ENCODE peak calls at places on chromosomes 5 and 9, in eight cellular contexts. H, B, W, E, T, Q, F and G are unnamed samples.
A peak's percentile ranks its signal among the peaks of the same experiment; 100 is the strongest.

GRCh38 chr5:110112355-110112754 is 422.6 kb downstream of the MAN2A1 start:
- DNase-seq in H (no peak), B (no peak), W (no peak), E (no peak), T (peak; percentile 22), Q (no peak), F (no peak), G (no peak)

GRCh38 chr9:98678244-98678842 is 30.4 kb downstream of the GABBR2 start:
- DNase-seq in H (no peak), B (no peak), W (no peak), E (no peak), T (no peak), Q (peak; percentile 23), F (peak; percentile 9), G (no peak)

GRCh38 chr9:131297903-131298302 is 8.4 kb downstream of the PLPP7 start:
- DNase-seq in H (no peak), B (no peak), W (no peak), E (no peak), T (no peak), Q (no peak), F (peak; percentile 62), G (no peak)

GRCh38 chr5:43061352-43061751 is 21.2 kb upstream of the ANXA2R start:
- DNase-seq in H (no peak), B (no peak), W (no peak), E (no peak), T (peak; percentile 59), Q (no peak), F (peak; percentile 53), G (no peak)

GRCh38 chr5:76402880-76403712 is at the start of gene IQGAP2:
- DNase-seq in H (no peak), B (peak; percentile 90), W (peak; percentile 39), E (peak; percentile 19), T (peak; percentile 55), Q (peak; percentile 96), F (peak; percentile 48), G (peak; percentile 56)

GRCh38 chr9:97468658-97469448 is 32.6 kb upstream of the TMOD1 start:
- DNase-seq in H (peak; percentile 16), B (peak; percentile 42), W (peak; percentile 77), E (peak; percentile 87), T (peak; percentile 66), Q (peak; percentile 61), F (peak; percentile 78), G (peak; percentile 73)

GRCh38 chr9:108850293-108850897 is 5.4 kb downstream of the ACTL7B start:
- DNase-seq in H (no peak), B (no peak), W (peak; percentile 53), E (no peak), T (no peak), Q (no peak), F (peak; percentile 28), G (no peak)

GRCh38 chr5:113917997-113918396 is 404.5 kb downstream of the YTHDC2 start:
- DNase-seq in H (no peak), B (no peak), W (no peak), E (no peak), T (no peak), Q (no peak), F (no peak), G (no peak)

GRCh38 chr9:92992549-92992948 is 45.2 kb downstream of the FGD3 start:
- DNase-seq in H (no peak), B (no peak), W (no peak), E (no peak), T (no peak), Q (no peak), F (no peak), G (no peak)

GRCh38 chr5:16886366-16886736 is 49.7 kb downstream of the MYO10 start:
- DNase-seq in H (no peak), B (no peak), W (no peak), E (no peak), T (peak; percentile 64), Q (no peak), F (peak; percentile 84), G (no peak)

GRCh38 chr5:96752341-96753016 is 55.3 kb downstream of the ERAP1 start:
- DNase-seq in H (peak; percentile 32), B (no peak), W (peak; percentile 63), E (no peak), T (peak; percentile 62), Q (peak; percentile 76), F (peak; percentile 69), G (no peak)

GRCh38 chr5:74514888-74515551 is 125.5 kb downstream of the ENC1 start:
- DNase-seq in H (no peak), B (no peak), W (no peak), E (no peak), T (no peak), Q (no peak), F (no peak), G (no peak)

GRCh38 chr5:74575741-74576538 is 64.6 kb downstream of the ENC1 start:
- DNase-seq in H (no peak), B (no peak), W (peak; percentile 93), E (no peak), T (peak; percentile 87), Q (no peak), F (peak; percentile 87), G (no peak)

GRCh38 chr9:89530721-89531120 is 32.8 kb upstream of the SEMA4D start:
- DNase-seq in H (no peak), B (no peak), W (no peak), E (no peak), T (no peak), Q (no peak), F (no peak), G (no peak)

GRCh38 chr9:3888496-3888858 is 362.7 kb upstream of the RFX3 start:
- DNase-seq in H (no peak), B (no peak), W (no peak), E (no peak), T (no peak), Q (no peak), F (no peak), G (no peak)

GRCh38 chr9:111039203-111039907 is 1.1 kb upstream of the LPAR1 start:
- DNase-seq in H (no peak), B (peak; percentile 71), W (no peak), E (no peak), T (no peak), Q (no peak), F (no peak), G (no peak)

GRCh38 chr5:98581416-98581999 is 192.0 kb upstream of the RGMB start:
- DNase-seq in H (peak; percentile 68), B (no peak), W (no peak), E (no peak), T (peak; percentile 47), Q (no peak), F (peak; percentile 93), G (no peak)

GRCh38 chr9:93600504-93600903 is 24.1 kb downstream of the PHF2 start:
- DNase-seq in H (no peak), B (peak; percentile 71), W (no peak), E (no peak), T (no peak), Q (peak; percentile 31), F (no peak), G (no peak)

GRCh38 chr5:73199671-73200070 is 26.7 kb downstream of the TMEM174 start:
- DNase-seq in H (peak; percentile 55), B (no peak), W (no peak), E (no peak), T (no peak), Q (no peak), F (peak; percentile 28), G (no peak)